ENCODE peak calls at places on chromosomes 11 and 22, in five cellular contexts. R, U, X, M and Q are unnamed samples.

GRCh38 chr11:33294797-33295196 is 37.6 kb downstream of the HIPK3 start:
- ATAC-seq in U (no peak), X (no peak), M (no peak), R (no peak), Q (no peak)

GRCh38 chr22:29623553-29624169 is 20.2 kb downstream of the NF2 start:
- ATAC-seq in R (no peak), X (no peak), U (no peak), M (no peak), Q (no peak)

GRCh38 chr11:4025957-4026324 is 68.7 kb upstream of the RRM1 start:
- ATAC-seq in X (no peak), R (no peak), U (peak), M (no peak), Q (peak)

GRCh38 chr11:128734439-128735224 is 40.8 kb downstream of the FLI1 start:
- ATAC-seq in U (peak), X (no peak), R (no peak), M (peak), Q (peak)

GRCh38 chr11:69249641-69250502 is 44.1 kb upstream of the MYEOV start:
- ATAC-seq in R (no peak), M (no peak), U (peak), X (no peak), Q (no peak)

GRCh38 chr11:126192386-126192785 is 19.1 kb downstream of the RPUSD4 start:
- ATAC-seq in R (no peak), X (no peak), M (no peak), U (no peak), Q (no peak)

GRCh38 chr11:47788181-47788580 is 21.0 kb upstream of the FNBP4 start:
- ATAC-seq in R (no peak), U (no peak), M (no peak), X (no peak), Q (no peak)

GRCh38 chr22:37425800-37426531 is 1.3 kb downstream of the ELFN2 start:
- ATAC-seq in M (no peak), R (no peak), X (no peak), U (no peak), Q (no peak)

GRCh38 chr11:86177319-86177718 is 67.2 kb upstream of the EED start:
- ATAC-seq in R (no peak), M (peak), U (no peak), X (peak), Q (no peak)

GRCh38 chr11:18132341-18132740 is at the start of gene MRGPRX3:
- ATAC-seq in M (no peak), U (no peak), X (no peak), R (no peak), Q (no peak)

GRCh38 chr11:82869657-82870056 is 30.6 kb downstream of the PRCP start:
- ATAC-seq in X (no peak), M (no peak), U (peak), R (no peak), Q (peak)

GRCh38 chr11:83063073-83063754 is 8.5 kb downstream of the RAB30 start:
- ATAC-seq in X (peak), U (peak), R (peak), M (peak), Q (peak)

GRCh38 chr11:44651535-44652130 is 75.1 kb upstream of the TSPAN18 start:
- ATAC-seq in U (peak), R (no peak), X (no peak), M (peak), Q (no peak)

GRCh38 chr11:65711785-65712632 is at the start of gene KAT5:
- ATAC-seq in X (peak), U (peak), R (peak), M (peak), Q (peak)
- TF ChIP-seq EP300 in X (peak), U (no peak), R (peak), M (peak), Q (no peak)

GRCh38 chr11:36928621-36929020 is 330.6 kb upstream of the RAG2 start:
- ATAC-seq in U (no peak), M (no peak), X (no peak), R (no peak), Q (no peak)
- TF ChIP-seq POLR2AphosphoS5 in U (no peak), M (no peak), X (no peak), R (no peak), Q (no peak)

DNA sequence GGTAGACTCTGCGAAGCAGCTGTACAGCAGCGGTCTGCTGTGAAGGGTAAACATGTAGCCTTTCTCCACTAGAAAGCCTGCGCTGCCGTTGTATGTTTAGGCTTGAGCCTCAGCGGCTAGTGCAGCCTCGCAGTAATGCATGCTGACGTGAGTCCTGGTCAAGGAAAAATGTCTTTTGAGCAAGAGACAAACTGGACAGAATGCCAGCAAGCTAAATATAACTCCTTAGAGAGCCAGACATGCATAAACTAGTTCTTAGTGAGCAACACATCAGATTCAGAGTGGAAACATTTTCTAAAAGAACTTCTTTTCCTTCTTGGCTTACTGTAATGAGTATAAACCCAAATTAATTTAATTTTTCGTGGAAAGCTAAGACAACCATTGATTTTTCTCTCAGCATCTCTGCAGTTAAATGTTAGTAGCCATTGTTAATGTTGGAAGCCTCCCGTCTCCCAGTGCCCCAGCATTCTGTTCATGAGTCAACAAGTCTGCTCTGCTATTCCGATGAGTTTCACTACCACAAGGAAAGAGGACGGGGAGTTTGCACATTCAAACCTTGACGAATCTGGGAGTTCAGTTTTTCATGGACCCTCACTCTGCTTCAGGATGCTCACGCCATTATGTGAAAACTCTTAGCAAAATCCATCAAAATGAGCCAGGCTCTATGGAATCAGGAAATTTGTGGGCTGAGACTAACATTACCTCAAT is 51.4 kb downstream of the JAM3 start:
- ATAC-seq in R (no peak), X (peak), M (no peak), U (peak), Q (peak)
- TF ChIP-seq EP300 in R (no peak), X (no peak), M (no peak), U (no peak), Q (no peak)

DNA sequence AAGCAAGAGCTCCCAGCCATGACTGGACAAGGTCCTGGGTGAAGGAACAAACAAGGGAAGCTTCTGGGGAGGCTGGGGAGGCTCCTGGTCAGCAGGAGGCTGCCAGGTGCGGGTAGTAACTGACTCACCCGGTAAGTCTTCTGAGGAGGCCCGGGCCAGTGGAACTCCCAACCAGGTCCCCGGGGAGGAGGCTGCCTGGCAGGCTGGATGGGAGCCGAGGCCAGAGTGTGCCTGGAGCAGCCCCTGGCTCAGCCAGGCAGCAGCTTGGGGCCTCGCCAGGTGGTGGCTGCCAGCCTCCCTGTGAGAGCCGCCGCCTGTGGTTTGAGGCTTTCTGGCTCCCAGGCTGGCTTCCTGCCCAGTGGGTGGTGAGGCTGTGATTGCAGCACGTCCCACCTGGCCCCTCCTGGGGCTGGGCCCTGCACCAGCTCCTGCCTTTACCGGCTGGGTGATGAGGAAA is 46.2 kb downstream of the IGF2 start:
- ATAC-seq in M (no peak), R (no peak), X (no peak), U (no peak), Q (peak)
- TF ChIP-seq POLR2AphosphoS5 in M (no peak), R (no peak), X (no peak), U (no peak), Q (peak)

GRCh38 chr11:74288161-74288560 is 23.3 kb downstream of the P4HA3 start:
- ATAC-seq in R (no peak), X (no peak), M (no peak), U (peak), Q (peak)
- TF ChIP-seq EP300 in R (no peak), X (no peak), M (no peak), U (no peak), Q (no peak)

GRCh38 chr22:38482662-38483308 is 14.9 kb downstream of the KDELR3 start:
- ATAC-seq in M (no peak), U (no peak), X (no peak), R (no peak), Q (no peak)

GRCh38 chr22:38487946-38488345 is 18.2 kb downstream of the DDX17 start:
- ATAC-seq in X (no peak), M (no peak), U (no peak), R (no peak), Q (no peak)

GRCh38 chr22:38489142-38489541 is 17.0 kb downstream of the DDX17 start:
- ATAC-seq in R (no peak), X (no peak), U (no peak), M (no peak), Q (no peak)

GRCh38 chr22:38484244-38484643 is 16.3 kb downstream of the KDELR3 start:
- ATAC-seq in X (no peak), M (no peak), U (no peak), R (no peak), Q (no peak)

DNA sequence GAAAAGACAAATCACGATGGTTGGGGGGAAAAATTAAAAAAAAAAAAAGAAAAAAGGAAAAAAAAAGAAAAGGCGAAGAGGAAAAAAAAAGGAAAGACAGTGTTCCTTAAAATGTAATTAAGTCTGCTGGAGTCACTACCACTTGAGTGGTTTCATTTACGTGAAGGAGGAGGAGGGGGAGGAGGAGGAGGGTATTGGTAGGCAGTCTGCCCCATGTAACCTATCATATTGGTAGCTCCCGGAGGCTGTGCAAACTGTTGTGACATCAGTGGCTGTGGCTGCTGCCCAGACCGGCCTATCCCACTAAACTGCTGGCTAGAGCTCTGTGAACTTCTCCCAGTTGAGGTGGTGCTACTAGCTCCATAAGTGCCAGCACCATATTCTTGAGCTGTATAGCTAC is 17.9 kb downstream of the KDELR3 start:
- ATAC-seq in R (peak), M (no peak), X (no peak), U (peak), Q (peak)
- TF ChIP-seq POLR2AphosphoS5 in R (no peak), M (no peak), X (no peak), U (no peak), Q (peak)